ENCODE peak calls at places on chromosome 1, in six cellular contexts. One of them, this sample, is unnamed.

GRCh38 chr1:40450491-40451237 is 388 bp downstream of the ZFP69B start:
- DNase-seq in NAMALWA: peak
- DNase-seq in foreskin keratinocyte: peak
- DNase-seq in epithelial cell of esophagus: peak
- DNase-seq in T-helper 17 cell: peak
- DNase-seq in NCI-H2081: peak
- DNase-seq in this sample: peak

GRCh38 chr1:32014199-32014936 is 700 bp downstream of the KHDRBS1 start:
- DNase-seq in NAMALWA: peak
- DNase-seq in foreskin keratinocyte: peak
- DNase-seq in NCI-H2081: peak
- DNase-seq in epithelial cell of esophagus: peak
- DNase-seq in T-helper 17 cell: peak
- DNase-seq in this sample: peak

GRCh38 chr1:59814901-59815825 is at the start of gene HOOK1:
- DNase-seq in epithelial cell of esophagus: peak
- DNase-seq in NCI-H2081: peak
- DNase-seq in foreskin keratinocyte: peak
- DNase-seq in NAMALWA: no peak
- DNase-seq in T-helper 17 cell: no peak
- DNase-seq in this sample: no peak

GRCh38 chr1:178612261-178612660 is 99.4 kb downstream of the TEX35 start:
- DNase-seq in NCI-H2081: no peak
- DNase-seq in T-helper 17 cell: no peak
- DNase-seq in foreskin keratinocyte: peak
- DNase-seq in NAMALWA: no peak
- DNase-seq in epithelial cell of esophagus: no peak
- DNase-seq in this sample: no peak

GRCh38 chr1:151790940-151791651 is 796 bp upstream of the TDRKH start:
- DNase-seq in NAMALWA: peak
- DNase-seq in NCI-H2081: peak
- DNase-seq in T-helper 17 cell: no peak
- DNase-seq in epithelial cell of esophagus: peak
- DNase-seq in foreskin keratinocyte: peak
- DNase-seq in this sample: peak

GRCh38 chr1:238177351-238177750 is 286.6 kb upstream of the ZP4 start:
- DNase-seq in NAMALWA: no peak
- DNase-seq in foreskin keratinocyte: peak
- DNase-seq in epithelial cell of esophagus: peak
- DNase-seq in T-helper 17 cell: no peak
- DNase-seq in NCI-H2081: no peak
- DNase-seq in this sample: no peak

GRCh38 chr1:115337633-115338456 is at the start of gene NGF:
- DNase-seq in NCI-H2081: peak
- DNase-seq in epithelial cell of esophagus: peak
- DNase-seq in NAMALWA: no peak
- DNase-seq in T-helper 17 cell: no peak
- DNase-seq in foreskin keratinocyte: peak
- DNase-seq in this sample: no peak

GRCh38 chr1:76379506-76379905 is 305.0 kb downstream of the ST6GALNAC3 start:
- DNase-seq in NAMALWA: no peak
- DNase-seq in epithelial cell of esophagus: no peak
- DNase-seq in T-helper 17 cell: no peak
- DNase-seq in foreskin keratinocyte: no peak
- DNase-seq in NCI-H2081: peak
- DNase-seq in this sample: no peak

GRCh38 chr1:167805041-167805556 is 83.3 kb downstream of the MPZL1 start:
- DNase-seq in NAMALWA: peak
- DNase-seq in T-helper 17 cell: no peak
- DNase-seq in NCI-H2081: no peak
- DNase-seq in foreskin keratinocyte: no peak
- DNase-seq in epithelial cell of esophagus: no peak
- DNase-seq in this sample: no peak

GRCh38 chr1:95086949-95087533 is 14.3 kb upstream of the ALG14 start:
- DNase-seq in NCI-H2081: no peak
- DNase-seq in T-helper 17 cell: no peak
- DNase-seq in epithelial cell of esophagus: peak
- DNase-seq in foreskin keratinocyte: peak
- DNase-seq in NAMALWA: no peak
- DNase-seq in this sample: no peak

GRCh38 chr1:164561007-164561406 is 2.0 kb downstream of the PBX1 start:
- DNase-seq in foreskin keratinocyte: peak
- DNase-seq in T-helper 17 cell: no peak
- DNase-seq in epithelial cell of esophagus: no peak
- DNase-seq in NCI-H2081: no peak
- DNase-seq in NAMALWA: peak
- DNase-seq in this sample: no peak

GRCh38 chr1:43621861-43622260 is 28.1 kb upstream of the KDM4A start:
- DNase-seq in T-helper 17 cell: no peak
- DNase-seq in epithelial cell of esophagus: no peak
- DNase-seq in foreskin keratinocyte: no peak
- DNase-seq in NCI-H2081: no peak
- DNase-seq in NAMALWA: no peak
- DNase-seq in this sample: no peak

GRCh38 chr1:149849246-149849946 is 50.0 kb upstream of the BOLA1 start:
- DNase-seq in NCI-H2081: no peak
- DNase-seq in T-helper 17 cell: no peak
- DNase-seq in NAMALWA: peak
- DNase-seq in foreskin keratinocyte: no peak
- DNase-seq in epithelial cell of esophagus: no peak
- DNase-seq in this sample: no peak

GRCh38 chr1:78006491-78006890 is 1.8 kb downstream of the DNAJB4 start:
- DNase-seq in epithelial cell of esophagus: no peak
- DNase-seq in T-helper 17 cell: no peak
- DNase-seq in foreskin keratinocyte: no peak
- DNase-seq in NAMALWA: peak
- DNase-seq in NCI-H2081: no peak
- DNase-seq in this sample: no peak

GRCh38 chr1:41017141-41018024 is 4.1 kb downstream of the SLFNL1 start:
- DNase-seq in NAMALWA: no peak
- DNase-seq in NCI-H2081: no peak
- DNase-seq in epithelial cell of esophagus: no peak
- DNase-seq in foreskin keratinocyte: no peak
- DNase-seq in T-helper 17 cell: no peak
- DNase-seq in this sample: no peak

This sample was measured in left colon.